ENCODE peak calls at places on chromosomes 12 and 14, in ten cellular contexts. C is SK-N-SH, E is HCT116, K is fibroblast of lung, A is H9, F is Karpas-422, N is GM23338, U is mammary epithelial cell, D is GM23248, V is OCI-LY7. R is an unnamed sample.

GRCh38 chr12:70719672-70720420 is 82.6 kb upstream of the PTPRB start:
- DNase-seq in C (peak; percentile 48), E (no peak), K (peak; percentile 53), A (peak; percentile 79), F (peak; percentile 69), N (peak; percentile 75), U (peak; percentile 9), D (peak; percentile 64), V (peak; percentile 45), R (peak; percentile 30)

GRCh38 chr12:32344047-32344446 is 55.3 kb upstream of the FGD4 start:
- DNase-seq in C (no peak), E (no peak), K (no peak), A (peak; percentile 59), F (no peak), N (peak; percentile 68), U (no peak), D (no peak), V (peak; percentile 10), R (no peak)

GRCh38 chr14:54822685-54823084 is 79.9 kb downstream of the GCH1 start:
- DNase-seq in C (no peak), E (no peak), K (no peak), A (no peak), F (no peak), N (no peak), U (no peak), D (no peak), V (no peak), R (no peak)

GRCh38 chr14:21060590-21061346 is 3.1 kb downstream of the RNASE8 start:
- DNase-seq in C (no peak), E (no peak), K (no peak), A (no peak), F (no peak), N (no peak), U (no peak), D (no peak), V (no peak), R (no peak)

GRCh38 chr12:105100207-105100985 is 7.1 kb upstream of the WASHC4 start:
- DNase-seq in C (no peak), E (peak; percentile 37), K (peak; percentile 67), A (no peak), F (no peak), N (no peak), U (peak; percentile 40), D (peak; percentile 77), V (no peak), R (no peak)

GRCh38 chr12:119989619-119990381 is 764 bp downstream of the BICDL1 start:
- DNase-seq in C (peak; percentile 87), E (no peak), K (peak; percentile 73), A (peak; percentile 86), F (peak; percentile 87), N (peak; percentile 87), U (peak; percentile 69), D (peak; percentile 89), V (peak; percentile 75), R (peak; percentile 61)

GRCh38 chr12:2268478-2269286 is 215.9 kb downstream of the CACNA1C start:
- DNase-seq in C (no peak), E (no peak), K (peak; percentile 95), A (no peak), F (no peak), N (no peak), U (peak; percentile 93), D (peak; percentile 96), V (no peak), R (no peak)

GRCh38 chr12:52246720-52247621 is 13.9 kb downstream of the KRT7 start:
- DNase-seq in C (no peak), E (peak; percentile 50), K (peak; percentile 37), A (no peak), F (no peak), N (peak; percentile 16), U (no peak), D (no peak), V (no peak), R (no peak)

GRCh38 chr14:74793506-74794155 is 30.5 kb downstream of the YLPM1 start:
- DNase-seq in C (no peak), E (no peak), K (no peak), A (no peak), F (no peak), N (peak; percentile 60), U (no peak), D (peak; percentile 50), V (peak; percentile 16), R (no peak)

GRCh38 chr14:74799765-74800164 is 36.6 kb downstream of the YLPM1 start:
- DNase-seq in C (no peak), E (no peak), K (no peak), A (no peak), F (no peak), N (no peak), U (no peak), D (no peak), V (no peak), R (no peak)

GRCh38 chr14:74792249-74793039 is 29.3 kb downstream of the YLPM1 start:
- DNase-seq in C (no peak), E (no peak), K (peak; percentile 31), A (no peak), F (no peak), N (peak; percentile 72), U (no peak), D (peak; percentile 21), V (peak; percentile 16), R (no peak)

GRCh38 chr14:74800780-74801179 is 37.7 kb downstream of the YLPM1 start:
- DNase-seq in C (no peak), E (no peak), K (no peak), A (no peak), F (no peak), N (no peak), U (no peak), D (no peak), V (no peak), R (no peak)

DNA sequence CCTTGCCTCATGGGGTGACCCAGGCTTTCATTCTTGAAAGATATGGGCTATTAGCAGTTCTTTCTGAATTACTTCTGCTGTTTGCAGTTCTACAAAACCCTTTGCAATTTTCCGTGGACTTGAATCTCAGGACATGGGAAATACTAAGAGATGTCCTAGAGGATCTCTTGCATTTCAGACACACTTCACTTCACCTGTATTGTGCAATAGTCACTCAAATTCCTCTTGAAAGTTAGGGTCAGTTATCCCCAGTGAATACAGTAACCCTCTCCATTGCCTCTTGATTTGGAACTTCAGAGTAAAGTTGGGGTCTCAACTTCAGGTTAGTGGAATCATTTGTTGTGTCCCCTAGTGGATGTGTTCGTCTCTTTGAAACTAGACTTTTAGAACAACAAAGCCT is 31.8 kb downstream of the YLPM1 start:
- DNase-seq in C (no peak), E (no peak), K (no peak), A (no peak), F (no peak), N (no peak), U (no peak), D (no peak), V (no peak), R (no peak)
- H3K79me2 ChIP-seq in C (peaks cover 94% of the 10 kb centered on the region), E (peaks cover 95% of the 10 kb centered on the region), K (peaks cover 19% of the 10 kb centered on the region), A (no peaks in the 10 kb centered on the region), F (peaks cover 97% of the 10 kb centered on the region), N (peaks cover 54% of the 10 kb centered on the region), U (peaks cover 84% of the 10 kb centered on the region), D (peaks cover 100% of the 10 kb centered on the region), V (peaks cover 58% of the 10 kb centered on the region), R (no peaks in the 10 kb centered on the region)

GRCh38 chr12:22576473-22576872 is 32.1 kb upstream of the C2CD5 start:
- DNase-seq in C (no peak), E (no peak), K (no peak), A (no peak), F (no peak), N (no peak), U (no peak), D (no peak), V (no peak), R (no peak)
- H3K79me2 ChIP-seq in C (no peaks in the 10 kb centered on the region), E (no peaks in the 10 kb centered on the region), K (no peaks in the 10 kb centered on the region), A (no peaks in the 10 kb centered on the region), F (no peaks in the 10 kb centered on the region), N (no peaks in the 10 kb centered on the region), U (no peaks in the 10 kb centered on the region), D (no peaks in the 10 kb centered on the region), V (no peaks in the 10 kb centered on the region), R (no peaks in the 10 kb centered on the region)

GRCh38 chr14:73747386-73748211 is 33.4 kb upstream of the PNMA1 start:
- DNase-seq in C (no peak), E (no peak), K (no peak), A (no peak), F (no peak), N (no peak), U (no peak), D (no peak), V (no peak), R (no peak)

GRCh38 chr14:73750161-73750901 is 36.1 kb upstream of the PNMA1 start:
- DNase-seq in C (no peak), E (no peak), K (no peak), A (peak; percentile 27), F (no peak), N (no peak), U (no peak), D (no peak), V (no peak), R (no peak)

GRCh38 chr14:73746540-73747385 is 32.6 kb upstream of the PNMA1 start:
- DNase-seq in C (peak; percentile 70), E (no peak), K (no peak), A (peak; percentile 38), F (no peak), N (no peak), U (no peak), D (no peak), V (peak; percentile 18), R (no peak)

GRCh38 chr14:73749706-73750105 is 35.5 kb upstream of the PNMA1 start:
- DNase-seq in C (no peak), E (no peak), K (no peak), A (peak; percentile 22), F (no peak), N (no peak), U (no peak), D (no peak), V (no peak), R (no peak)

DNA sequence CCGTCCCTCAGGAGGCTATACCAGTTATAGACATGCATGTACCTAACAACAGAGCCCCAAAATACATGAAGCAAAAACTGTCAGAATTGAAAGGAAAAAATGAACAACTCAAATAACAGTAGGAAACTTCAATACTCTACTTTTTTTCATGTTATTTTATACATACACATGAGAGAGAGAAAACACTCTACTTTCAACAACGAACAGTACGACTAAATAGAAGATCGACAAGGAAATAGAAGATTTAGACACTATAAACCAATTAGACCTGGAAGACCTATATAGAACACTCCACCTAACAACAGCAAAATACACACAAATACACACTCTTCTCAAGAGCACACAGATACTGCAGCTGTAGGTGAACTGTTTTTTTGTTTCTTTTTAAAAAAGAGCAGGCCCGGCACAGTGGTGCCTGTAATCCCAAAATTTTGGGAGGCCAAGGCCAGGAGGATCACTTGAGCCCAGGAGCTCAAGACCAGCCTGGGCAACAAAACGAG is 34.7 kb upstream of the PNMA1 start:
- DNase-seq in C (no peak), E (no peak), K (no peak), A (no peak), F (no peak), N (no peak), U (no peak), D (no peak), V (no peak), R (no peak)
- H3K79me2 ChIP-seq in C (peaks cover 97% of the 10 kb centered on the region), E (peaks cover 100% of the 10 kb centered on the region), K (peaks cover 98% of the 10 kb centered on the region), A (peaks cover 4% of the 10 kb centered on the region), F (peaks cover 99% of the 10 kb centered on the region), N (peaks cover 35% of the 10 kb centered on the region), U (peaks cover 99% of the 10 kb centered on the region), D (peaks cover 100% of the 10 kb centered on the region), V (peaks cover 100% of the 10 kb centered on the region), R (peaks cover 99% of the 10 kb centered on the region)

GRCh38 chr12:98532687-98533304 is 17.4 kb downstream of the TMPO start:
- DNase-seq in C (peak; percentile 29), E (peak; percentile 60), K (peak; percentile 32), A (no peak), F (peak; percentile 82), N (peak; percentile 85), U (peak; percentile 55), D (peak; percentile 66), V (peak; percentile 63), R (peak; percentile 31)

GRCh38 chr12:98533723-98534251 is 18.4 kb downstream of the TMPO start:
- DNase-seq in C (no peak), E (no peak), K (no peak), A (no peak), F (no peak), N (no peak), U (no peak), D (peak; percentile 42), V (no peak), R (no peak)

GRCh38 chr12:98530068-98530467 is 14.7 kb downstream of the TMPO start:
- DNase-seq in C (no peak), E (no peak), K (no peak), A (no peak), F (no peak), N (no peak), U (no peak), D (no peak), V (no peak), R (no peak)
- H3K79me2 ChIP-seq in C (peaks cover 96% of the 10 kb centered on the region), E (peaks cover 98% of the 10 kb centered on the region), K (peaks cover 47% of the 10 kb centered on the region), A (peaks cover 11% of the 10 kb centered on the region), F (peaks cover 92% of the 10 kb centered on the region), N (peaks cover 84% of the 10 kb centered on the region), U (peaks cover 76% of the 10 kb centered on the region), D (peaks cover 70% of the 10 kb centered on the region), V (peaks cover 99% of the 10 kb centered on the region), R (peaks cover 99% of the 10 kb centered on the region)

R was measured in MM.1S.